ENCODE peak calls at places on chromosomes 5 and 9, in four cellular contexts. I is heart right ventricle; V is CD4-positive, alpha-beta T cell; B is ovary. X is an unnamed sample. For H3K9me3, the result is how much of the 10 kb centered on the place peaks cover.

GRCh38 chr9:134630861-134631260 is 10.7 kb upstream of the COL5A1 start:
- DNase-seq in I (no peak), V (no peak), B (no peak), X (no peak)

GRCh38 chr5:132268698-132269551 is 11.4 kb downstream of the PDLIM4 start:
- DNase-seq in I (peak), V (no peak), B (no peak), X (no peak)

GRCh38 chr9:15480028-15480427 is 30.7 kb downstream of the PSIP1 start:
- DNase-seq in I (no peak), V (no peak), B (no peak), X (no peak)

GRCh38 chr5:91977599-91977998 is 594.5 kb upstream of the ARRDC3 start:
- DNase-seq in I (no peak), V (no peak), B (no peak), X (no peak)

GRCh38 chr9:136939996-136940525 is 4.5 kb downstream of the FBXW5 start:
- DNase-seq in I (peak), V (no peak), B (peak), X (no peak)

GRCh38 chr5:115785395-115786009 is 31.0 kb downstream of the CDO1 start:
- DNase-seq in I (no peak), V (no peak), B (no peak), X (no peak)

GRCh38 chr5:17113174-17113941 is 104.1 kb upstream of the BASP1 start:
- DNase-seq in I (no peak), V (no peak), B (no peak), X (no peak)

GRCh38 chr5:78808380-78808779 is 159.8 kb upstream of the LHFPL2 start:
- DNase-seq in I (no peak), V (no peak), B (no peak), X (no peak)

GRCh38 chr9:14779566-14780022 is 57.1 kb upstream of the CER1 start:
- DNase-seq in I (no peak), V (no peak), B (no peak), X (no peak)

GRCh38 chr9:96169488-96169887 is 132.5 kb downstream of the HSD17B3 start:
- DNase-seq in I (no peak), V (no peak), B (no peak), X (peak)

GRCh38 chr9:106874031-106874430 is 11.1 kb downstream of the ZNF462 start:
- DNase-seq in I (no peak), V (no peak), B (no peak), X (no peak)

GRCh38 chr5:173592050-173592669 is 24.3 kb downstream of the BOD1 start:
- DNase-seq in I (no peak), V (no peak), B (no peak), X (peak)

GRCh38 chr5:169583101-169583423 is 511 bp upstream of the SPDL1 start:
- DNase-seq in I (no peak), V (no peak), B (no peak), X (no peak)

GRCh38 chr5:105304859-105305258 is 1742.3 kb upstream of the NUDT12 start:
- DNase-seq in I (no peak), V (no peak), B (no peak), X (no peak)

GRCh38 chr9:127318651-127319167 is 54.1 kb downstream of the GARNL3 start:
- DNase-seq in I (peak), V (no peak), B (no peak), X (no peak)

GRCh38 chr5:171975877-171976667 is 30.4 kb downstream of the FBXW11 start:
- DNase-seq in I (no peak), V (no peak), B (no peak), X (no peak)

GRCh38 chr9:34987160-34988040 is 2.1 kb upstream of the DNAJB5 start:
- DNase-seq in I (no peak), V (no peak), B (no peak), X (no peak)

GRCh38 chr9:74521009-74521408 is 23.9 kb downstream of the RORB start:
- DNase-seq in I (no peak), V (no peak), B (no peak), X (no peak)

GRCh38 chr5:133354323-133355161 is 257.8 kb downstream of the FSTL4 start:
- DNase-seq in I (no peak), V (no peak), B (no peak), X (no peak)

GRCh38 chr5:107011530-107012115 is 659.1 kb downstream of the EFNA5 start:
- DNase-seq in I (no peak), V (no peak), B (no peak), X (no peak)

GRCh38 chr9:135456436-135457104 is 23.0 kb upstream of the PPP1R26 start:
- DNase-seq in I (no peak), V (no peak), B (no peak), X (no peak)

GRCh38 chr9:118674942-118675341 is 694.3 kb downstream of the BRINP1 start:
- DNase-seq in I (no peak), V (no peak), B (no peak), X (no peak)

GRCh38 chr9:21558627-21559401 is 76.7 kb upstream of the IFNE start:
- DNase-seq in I (no peak), V (no peak), B (no peak), X (no peak)

GRCh38 chr9:89312154-89312616 is 1.2 kb downstream of the CKS2 start:
- DNase-seq in I (no peak), V (no peak), B (no peak), X (no peak)

GRCh38 chr9:129549684-129550083 is 71.2 kb downstream of the C9orf50 start:
- DNase-seq in I (no peak), V (no peak), B (peak), X (no peak)

GRCh38 chr9:91643474-91644102 is 220.0 kb upstream of the NFIL3 start:
- DNase-seq in I (no peak), V (no peak), B (no peak), X (no peak)

GRCh38 chr5:89988998-89989690 is 420.4 kb downstream of the CETN3 start:
- DNase-seq in I (peak), V (no peak), B (peak), X (no peak)

GRCh38 chr5:17185776-17186175 is 31.7 kb upstream of the BASP1 start:
- DNase-seq in I (no peak), V (no peak), B (peak), X (no peak)

GRCh38 chr5:173781826-173782670 is 106.1 kb upstream of the CPEB4 start:
- DNase-seq in I (peak), V (peak), B (peak), X (no peak)

GRCh38 chr5:95471447-95471846 is 80.3 kb downstream of the FAM81B start:
- DNase-seq in I (no peak), V (no peak), B (no peak), X (no peak)

GRCh38 chr5:111277061-111277460 is 52.9 kb downstream of the CAMK4 start:
- DNase-seq in I (no peak), V (no peak), B (no peak), X (no peak)

GRCh38 chr5:6745706-6746217 is 32.5 kb downstream of the TENT4A start:
- DNase-seq in I (no peak), V (no peak), B (no peak), X (no peak)

GRCh38 chr5:14686517-14686916 is 22.0 kb downstream of the OTULIN start:
- DNase-seq in I (no peak), V (no peak), B (no peak), X (no peak)

GRCh38 chr5:134111741-134112647 is 2.5 kb upstream of the TCF7 start:
- DNase-seq in I (no peak), V (no peak), B (no peak), X (no peak)

GRCh38 chr9:133787749-133788015 is 49.5 kb upstream of the SARDH start:
- DNase-seq in I (no peak), V (no peak), B (no peak), X (peak)

GRCh38 chr5:148393390-148393741 is 9.6 kb downstream of the FBXO38 start:
- DNase-seq in I (no peak), V (no peak), B (no peak), X (peak)

GRCh38 chr9:27664136-27664819 is 91.0 kb upstream of the C9orf72 start:
- DNase-seq in I (no peak), V (no peak), B (no peak), X (no peak)

GRCh38 chr5:132473019-132473531 is 17.5 kb downstream of the IRF1 start:
- DNase-seq in I (no peak), V (peak), B (no peak), X (no peak)

DNA sequence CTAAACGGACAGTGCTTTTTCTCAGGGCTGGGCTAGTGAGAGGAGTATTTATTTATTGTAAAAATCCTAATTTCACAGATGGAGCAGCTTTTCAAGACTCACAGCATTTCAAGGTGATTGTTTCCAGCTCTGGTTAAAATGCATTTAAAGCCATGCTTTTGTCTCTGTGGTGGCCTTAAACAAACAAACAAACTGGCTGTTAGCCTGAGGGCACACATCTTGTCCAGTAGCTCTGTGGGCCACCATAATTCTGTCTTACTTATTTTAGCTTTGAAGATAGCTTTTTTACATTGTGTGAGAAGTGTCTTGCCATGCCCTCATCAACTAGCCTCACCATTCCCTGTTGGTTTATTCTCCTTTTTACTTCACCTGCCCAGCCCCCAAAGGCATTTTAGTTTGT is 218.2 kb downstream of the PSAT1 start:
- DNase-seq in I (no peak), V (no peak), B (no peak), X (no peak)
- H3K9me3 ChIP-seq in I (under half), V (under half), B (under half), X (under half)

DNA sequence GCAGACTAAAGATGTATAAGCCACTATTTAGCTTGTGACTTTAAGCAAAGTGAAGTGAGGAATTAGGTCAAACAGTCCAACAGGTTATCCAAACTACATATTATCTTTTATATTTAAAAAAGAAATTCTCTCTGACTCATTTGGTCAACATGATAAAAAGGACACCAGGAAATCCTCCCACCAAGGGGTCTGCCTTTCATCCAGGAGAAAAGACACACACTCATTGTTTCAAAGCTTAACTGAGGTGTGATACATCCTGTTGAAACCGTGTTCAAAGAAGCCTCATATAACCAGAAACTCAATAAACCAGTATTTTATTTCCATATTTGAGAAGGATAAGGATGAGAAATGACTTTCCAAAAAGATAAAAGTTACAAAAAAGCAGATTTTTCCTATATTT is 417.1 kb downstream of the HCN1 start:
- DNase-seq in I (no peak), V (no peak), B (no peak), X (no peak)
- H3K9me3 ChIP-seq in I (under half), V (under half), B (under half), X (under half)

GRCh38 chr9:121631115-121631514 is 20.3 kb upstream of the DAB2IP start:
- DNase-seq in I (no peak), V (no peak), B (no peak), X (no peak)
- H3K9me3 ChIP-seq in I (under half), V (under half), B (under half), X (under half)

GRCh38 chr5:141155540-141156374 is 5.9 kb downstream of the PCDHB6 start:
- DNase-seq in I (no peak), V (no peak), B (no peak), X (peak)
- H3K9me3 ChIP-seq in I (under half), V (under half), B (under half), X (under half)

X was measured in NT2/D1.